ENCODE peak calls at places on chromosomes 5 and 9, in five cellular contexts. One of them, this sample, is unnamed.

GRCh38 chr9:22107202-22107601 is 98.1 kb upstream of the CDKN2B start:
- DNase-seq in AG08396: no peak
- DNase-seq in GM12865: no peak
- DNase-seq in activated CD8-positive, alpha-beta memory T cell treated with anti-CD3 and anti-CD28 coated beads, Interleukin-2, amount 50 U/mL, for 48 hours: no peak
- DNase-seq in T-helper 9 cell: no peak
- DNase-seq in this sample: no peak

GRCh38 chr9:127112056-127112455 is 10.4 kb downstream of the ANGPTL2 start:
- DNase-seq in AG08396: no peak
- DNase-seq in GM12865: no peak
- DNase-seq in activated CD8-positive, alpha-beta memory T cell treated with anti-CD3 and anti-CD28 coated beads, Interleukin-2, amount 50 U/mL, for 48 hours: no peak
- DNase-seq in T-helper 9 cell: no peak
- DNase-seq in this sample: no peak

GRCh38 chr5:180471866-180472265 is 22.3 kb upstream of the CNOT6 start:
- DNase-seq in AG08396: no peak
- DNase-seq in GM12865: no peak
- DNase-seq in activated CD8-positive, alpha-beta memory T cell treated with anti-CD3 and anti-CD28 coated beads, Interleukin-2, amount 50 U/mL, for 48 hours: peak
- DNase-seq in T-helper 9 cell: no peak
- DNase-seq in this sample: no peak

GRCh38 chr9:126171641-126172040 is 155.0 kb upstream of the MVB12B start:
- DNase-seq in AG08396: no peak
- DNase-seq in GM12865: no peak
- DNase-seq in activated CD8-positive, alpha-beta memory T cell treated with anti-CD3 and anti-CD28 coated beads, Interleukin-2, amount 50 U/mL, for 48 hours: peak
- DNase-seq in T-helper 9 cell: no peak
- DNase-seq in this sample: no peak

GRCh38 chr5:61332891-61333350 is 863 bp downstream of the ZSWIM6 start:
- DNase-seq in AG08396: peak
- DNase-seq in GM12865: peak
- DNase-seq in activated CD8-positive, alpha-beta memory T cell treated with anti-CD3 and anti-CD28 coated beads, Interleukin-2, amount 50 U/mL, for 48 hours: peak
- DNase-seq in T-helper 9 cell: peak
- DNase-seq in this sample: no peak

GRCh38 chr5:155689403-155689802 is 637.6 kb upstream of the SGCD start:
- DNase-seq in AG08396: no peak
- DNase-seq in GM12865: no peak
- DNase-seq in activated CD8-positive, alpha-beta memory T cell treated with anti-CD3 and anti-CD28 coated beads, Interleukin-2, amount 50 U/mL, for 48 hours: no peak
- DNase-seq in T-helper 9 cell: no peak
- DNase-seq in this sample: no peak

GRCh38 chr9:116008278-116008677 is 145.3 kb upstream of the PAPPA start:
- DNase-seq in AG08396: no peak
- DNase-seq in GM12865: no peak
- DNase-seq in activated CD8-positive, alpha-beta memory T cell treated with anti-CD3 and anti-CD28 coated beads, Interleukin-2, amount 50 U/mL, for 48 hours: no peak
- DNase-seq in T-helper 9 cell: no peak
- DNase-seq in this sample: no peak

GRCh38 chr5:130316971-130317421 is 412.7 kb downstream of the CHSY3 start:
- DNase-seq in AG08396: no peak
- DNase-seq in GM12865: no peak
- DNase-seq in activated CD8-positive, alpha-beta memory T cell treated with anti-CD3 and anti-CD28 coated beads, Interleukin-2, amount 50 U/mL, for 48 hours: no peak
- DNase-seq in T-helper 9 cell: no peak
- DNase-seq in this sample: no peak

GRCh38 chr5:139746691-139747582 is 48.7 kb upstream of the PSD2 start:
- DNase-seq in AG08396: no peak
- DNase-seq in GM12865: peak
- DNase-seq in activated CD8-positive, alpha-beta memory T cell treated with anti-CD3 and anti-CD28 coated beads, Interleukin-2, amount 50 U/mL, for 48 hours: peak
- DNase-seq in T-helper 9 cell: peak
- DNase-seq in this sample: peak

GRCh38 chr5:122773615-122774014 is 1.3 kb upstream of the SNX2 start:
- DNase-seq in AG08396: no peak
- DNase-seq in GM12865: no peak
- DNase-seq in activated CD8-positive, alpha-beta memory T cell treated with anti-CD3 and anti-CD28 coated beads, Interleukin-2, amount 50 U/mL, for 48 hours: no peak
- DNase-seq in T-helper 9 cell: no peak
- DNase-seq in this sample: no peak

GRCh38 chr5:39714036-39714698 is 289.4 kb upstream of the DAB2 start:
- DNase-seq in AG08396: peak
- DNase-seq in GM12865: peak
- DNase-seq in activated CD8-positive, alpha-beta memory T cell treated with anti-CD3 and anti-CD28 coated beads, Interleukin-2, amount 50 U/mL, for 48 hours: no peak
- DNase-seq in T-helper 9 cell: peak
- DNase-seq in this sample: peak

GRCh38 chr5:169667896-169668674 is 31.0 kb downstream of the DOCK2 start:
- DNase-seq in AG08396: no peak
- DNase-seq in GM12865: no peak
- DNase-seq in activated CD8-positive, alpha-beta memory T cell treated with anti-CD3 and anti-CD28 coated beads, Interleukin-2, amount 50 U/mL, for 48 hours: no peak
- DNase-seq in T-helper 9 cell: no peak
- DNase-seq in this sample: no peak

GRCh38 chr5:114360816-114361723 is 800 bp upstream of the KCNN2 start:
- DNase-seq in AG08396: peak
- DNase-seq in GM12865: peak
- DNase-seq in activated CD8-positive, alpha-beta memory T cell treated with anti-CD3 and anti-CD28 coated beads, Interleukin-2, amount 50 U/mL, for 48 hours: peak
- DNase-seq in T-helper 9 cell: no peak
- DNase-seq in this sample: no peak

GRCh38 chr5:149817539-149817938 is 87.4 kb downstream of the PPARGC1B start:
- DNase-seq in AG08396: no peak
- DNase-seq in GM12865: no peak
- DNase-seq in activated CD8-positive, alpha-beta memory T cell treated with anti-CD3 and anti-CD28 coated beads, Interleukin-2, amount 50 U/mL, for 48 hours: no peak
- DNase-seq in T-helper 9 cell: no peak
- DNase-seq in this sample: no peak

GRCh38 chr9:137385061-137385655 is 37.8 kb downstream of the EXD3 start:
- DNase-seq in AG08396: no peak
- DNase-seq in GM12865: no peak
- DNase-seq in activated CD8-positive, alpha-beta memory T cell treated with anti-CD3 and anti-CD28 coated beads, Interleukin-2, amount 50 U/mL, for 48 hours: no peak
- DNase-seq in T-helper 9 cell: no peak
- DNase-seq in this sample: no peak

GRCh38 chr9:15221746-15222145 is 85.3 kb downstream of the TTC39B start:
- DNase-seq in AG08396: no peak
- DNase-seq in GM12865: no peak
- DNase-seq in activated CD8-positive, alpha-beta memory T cell treated with anti-CD3 and anti-CD28 coated beads, Interleukin-2, amount 50 U/mL, for 48 hours: no peak
- DNase-seq in T-helper 9 cell: no peak
- DNase-seq in this sample: no peak

GRCh38 chr5:141608557-141608956 is 10.2 kb downstream of the DIAPH1 start:
- DNase-seq in AG08396: no peak
- DNase-seq in GM12865: no peak
- DNase-seq in activated CD8-positive, alpha-beta memory T cell treated with anti-CD3 and anti-CD28 coated beads, Interleukin-2, amount 50 U/mL, for 48 hours: no peak
- DNase-seq in T-helper 9 cell: no peak
- DNase-seq in this sample: no peak

GRCh38 chr9:5630038-5630507 is 1.2 kb downstream of the RIC1 start:
- DNase-seq in AG08396: peak
- DNase-seq in GM12865: peak
- DNase-seq in activated CD8-positive, alpha-beta memory T cell treated with anti-CD3 and anti-CD28 coated beads, Interleukin-2, amount 50 U/mL, for 48 hours: no peak
- DNase-seq in T-helper 9 cell: no peak
- DNase-seq in this sample: peak

GRCh38 chr9:79944991-79945390 is 373.2 kb downstream of the TLE4 start:
- DNase-seq in AG08396: no peak
- DNase-seq in GM12865: no peak
- DNase-seq in activated CD8-positive, alpha-beta memory T cell treated with anti-CD3 and anti-CD28 coated beads, Interleukin-2, amount 50 U/mL, for 48 hours: no peak
- DNase-seq in T-helper 9 cell: no peak
- DNase-seq in this sample: peak

GRCh38 chr5:138653502-138653901 is 78.3 kb upstream of the HSPA9 start:
- DNase-seq in AG08396: no peak
- DNase-seq in GM12865: peak
- DNase-seq in activated CD8-positive, alpha-beta memory T cell treated with anti-CD3 and anti-CD28 coated beads, Interleukin-2, amount 50 U/mL, for 48 hours: no peak
- DNase-seq in T-helper 9 cell: no peak
- DNase-seq in this sample: no peak

GRCh38 chr5:176185133-176185733 is 53.0 kb upstream of the SIMC1 start:
- DNase-seq in AG08396: no peak
- DNase-seq in GM12865: no peak
- DNase-seq in activated CD8-positive, alpha-beta memory T cell treated with anti-CD3 and anti-CD28 coated beads, Interleukin-2, amount 50 U/mL, for 48 hours: no peak
- DNase-seq in T-helper 9 cell: no peak
- DNase-seq in this sample: no peak

GRCh38 chr9:91817106-91817492 is 132.9 kb downstream of the ROR2 start:
- DNase-seq in AG08396: no peak
- DNase-seq in GM12865: no peak
- DNase-seq in activated CD8-positive, alpha-beta memory T cell treated with anti-CD3 and anti-CD28 coated beads, Interleukin-2, amount 50 U/mL, for 48 hours: no peak
- DNase-seq in T-helper 9 cell: no peak
- DNase-seq in this sample: no peak

GRCh38 chr9:126165755-126166154 is 160.9 kb upstream of the MVB12B start:
- DNase-seq in AG08396: no peak
- DNase-seq in GM12865: no peak
- DNase-seq in activated CD8-positive, alpha-beta memory T cell treated with anti-CD3 and anti-CD28 coated beads, Interleukin-2, amount 50 U/mL, for 48 hours: peak
- DNase-seq in T-helper 9 cell: no peak
- DNase-seq in this sample: no peak

GRCh38 chr9:6076856-6077255 is 61.4 kb upstream of the RANBP6 start:
- DNase-seq in AG08396: no peak
- DNase-seq in GM12865: no peak
- DNase-seq in activated CD8-positive, alpha-beta memory T cell treated with anti-CD3 and anti-CD28 coated beads, Interleukin-2, amount 50 U/mL, for 48 hours: no peak
- DNase-seq in T-helper 9 cell: no peak
- DNase-seq in this sample: no peak

GRCh38 chr5:34552129-34552528 is 104.0 kb upstream of the RAI14 start:
- DNase-seq in AG08396: no peak
- DNase-seq in GM12865: no peak
- DNase-seq in activated CD8-positive, alpha-beta memory T cell treated with anti-CD3 and anti-CD28 coated beads, Interleukin-2, amount 50 U/mL, for 48 hours: no peak
- DNase-seq in T-helper 9 cell: no peak
- DNase-seq in this sample: no peak

GRCh38 chr9:132590318-132591182 is 8.1 kb downstream of the BARHL1 start:
- DNase-seq in AG08396: no peak
- DNase-seq in GM12865: no peak
- DNase-seq in activated CD8-positive, alpha-beta memory T cell treated with anti-CD3 and anti-CD28 coated beads, Interleukin-2, amount 50 U/mL, for 48 hours: no peak
- DNase-seq in T-helper 9 cell: no peak
- DNase-seq in this sample: no peak

GRCh38 chr5:78005021-78005785 is 229.1 kb upstream of the TBCA start:
- DNase-seq in AG08396: no peak
- DNase-seq in GM12865: no peak
- DNase-seq in activated CD8-positive, alpha-beta memory T cell treated with anti-CD3 and anti-CD28 coated beads, Interleukin-2, amount 50 U/mL, for 48 hours: no peak
- DNase-seq in T-helper 9 cell: no peak
- DNase-seq in this sample: no peak

GRCh38 chr9:111482656-111483418 is 1.3 kb downstream of the ECPAS start:
- DNase-seq in AG08396: peak
- DNase-seq in GM12865: peak
- DNase-seq in activated CD8-positive, alpha-beta memory T cell treated with anti-CD3 and anti-CD28 coated beads, Interleukin-2, amount 50 U/mL, for 48 hours: peak
- DNase-seq in T-helper 9 cell: peak
- DNase-seq in this sample: peak

GRCh38 chr9:136062657-136063439 is 32.2 kb downstream of the NACC2 start:
- DNase-seq in AG08396: no peak
- DNase-seq in GM12865: no peak
- DNase-seq in activated CD8-positive, alpha-beta memory T cell treated with anti-CD3 and anti-CD28 coated beads, Interleukin-2, amount 50 U/mL, for 48 hours: no peak
- DNase-seq in T-helper 9 cell: no peak
- DNase-seq in this sample: no peak

GRCh38 chr9:36193049-36193448 is 2.3 kb downstream of the CLTA start:
- DNase-seq in AG08396: no peak
- DNase-seq in GM12865: no peak
- DNase-seq in activated CD8-positive, alpha-beta memory T cell treated with anti-CD3 and anti-CD28 coated beads, Interleukin-2, amount 50 U/mL, for 48 hours: no peak
- DNase-seq in T-helper 9 cell: no peak
- DNase-seq in this sample: no peak

GRCh38 chr9:123763910-123764588 is 165.9 kb downstream of the DENND1A start:
- DNase-seq in AG08396: peak
- DNase-seq in GM12865: no peak
- DNase-seq in activated CD8-positive, alpha-beta memory T cell treated with anti-CD3 and anti-CD28 coated beads, Interleukin-2, amount 50 U/mL, for 48 hours: no peak
- DNase-seq in T-helper 9 cell: no peak
- DNase-seq in this sample: no peak

This sample was measured in naive thymus-derived CD4-positive, alpha-beta T cell.